ENCODE peak calls at places on chromosomes 3 and 15, in four cellular contexts. F, H, Q and E are unnamed samples. For H3K36me3 and H3K9me3, the result is how much of the 10 kb centered on the place peaks cover.

GRCh38 chr15:75672646-75673425 is 25.1 kb downstream of the SNX33 start:
- DNase-seq in H (no peak), Q (no peak), F (no peak), E (no peak)

GRCh38 chr15:96087180-96087886 is 243.2 kb upstream of the NR2F2 start:
- DNase-seq in H (no peak), F (no peak), Q (no peak), E (no peak)

GRCh38 chr15:92226020-92226612 is 167.6 kb upstream of the ST8SIA2 start:
- DNase-seq in H (no peak), Q (no peak), F (no peak), E (no peak)

GRCh38 chr3:133384331-133385027 is 15.4 kb upstream of the BFSP2 start:
- DNase-seq in H (peak), F (no peak), Q (peak), E (no peak)

GRCh38 chr3:119676020-119676419 is 1.2 kb downstream of the COX17 start:
- DNase-seq in F (no peak), Q (no peak), H (no peak), E (no peak)

GRCh38 chr3:149234671-149235245 is 13.1 kb upstream of the CP start:
- DNase-seq in F (no peak), H (no peak), Q (peak), E (no peak)

GRCh38 chr3:53865732-53866499 is 16.0 kb downstream of the ACTR8 start:
- DNase-seq in Q (no peak), H (no peak), F (no peak), E (no peak)

GRCh38 chr3:24155291-24155690 is 210.2 kb downstream of the NR1D2 start:
- DNase-seq in H (no peak), F (no peak), Q (no peak), E (no peak)

GRCh38 chr3:87311309-87311708 is 34.9 kb upstream of the POU1F1 start:
- DNase-seq in H (no peak), F (no peak), Q (no peak), E (no peak)

GRCh38 chr3:134807189-134807588 is 12.1 kb downstream of the EPHB1 start:
- DNase-seq in F (no peak), H (no peak), Q (no peak), E (peak)

GRCh38 chr3:103499967-103500366 is 1065.2 kb downstream of the ZPLD1 start:
- DNase-seq in H (no peak), Q (no peak), F (no peak), E (no peak)

GRCh38 chr3:42507252-42507651 is 4.8 kb downstream of the VIPR1 start:
- DNase-seq in Q (no peak), F (no peak), H (no peak), E (no peak)

GRCh38 chr3:194134231-194134756 is 1.7 kb upstream of the HES1 start:
- DNase-seq in H (peak), Q (peak), F (no peak), E (no peak)

GRCh38 chr3:46917257-46917656 is 39.7 kb downstream of the PTH1R start:
- DNase-seq in Q (no peak), H (no peak), F (no peak), E (no peak)
- H3K36me3 ChIP-seq in Q (half or more), H (under half), F (under half), E (under half)

GRCh38 chr3:152056987-152057386 is 183.5 kb downstream of the SUCNR1 start:
- DNase-seq in H (no peak), F (no peak), Q (no peak), E (no peak)
- H3K9me3 ChIP-seq in H (under half), F (under half), Q (under half), E (under half)

GRCh38 chr3:126463521-126463920 is 12.2 kb downstream of the ZXDC start:
- DNase-seq in F (no peak), Q (no peak), H (no peak), E (no peak)
- H3K27ac ChIP-seq in F (no peak), Q (no peak), H (no peak), E (no peak)

GRCh38 chr3:182949688-182950087 is 30.6 kb downstream of the DCUN1D1 start:
- DNase-seq in F (no peak), Q (no peak), H (no peak), E (no peak)
- H3K36me3 ChIP-seq in F (under half), Q (under half), H (under half), E (under half)

GRCh38 chr3:139416275-139416674 is 26.8 kb upstream of the COPB2 start:
- DNase-seq in F (no peak), H (no peak), Q (no peak), E (no peak)

GRCh38 chr3:139418144-139418543 is 28.7 kb upstream of the COPB2 start:
- DNase-seq in F (no peak), Q (no peak), H (no peak), E (no peak)

GRCh38 chr3:139414608-139415224 is 25.3 kb upstream of the COPB2 start:
- DNase-seq in F (no peak), H (no peak), Q (no peak), E (no peak)
- H3K9me3 ChIP-seq in F (under half), H (under half), Q (under half), E (under half)

DNA sequence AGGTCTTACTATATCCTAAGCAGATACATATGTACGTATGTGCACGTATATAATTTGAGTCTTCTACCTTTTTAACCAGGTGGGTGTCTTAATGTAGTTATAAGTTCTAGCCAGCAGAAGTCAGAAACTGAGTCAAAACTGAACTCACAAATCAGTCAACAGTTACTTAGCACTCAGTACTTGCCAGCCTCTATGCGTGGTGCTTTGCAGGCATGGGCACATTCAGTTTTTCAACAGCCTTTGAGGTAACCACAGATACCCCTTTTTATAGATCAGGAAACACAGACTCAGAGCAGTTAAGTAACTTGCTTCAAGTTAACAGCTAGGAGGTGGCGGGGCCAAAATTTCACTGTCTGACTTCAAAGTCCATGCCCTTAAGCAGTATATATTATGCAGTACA is 139.5 kb downstream of the FHIT start:
- DNase-seq in H (no peak), F (no peak), Q (no peak), E (no peak)
- H3K27ac ChIP-seq in H (no peak), F (no peak), Q (no peak), E (no peak)

DNA sequence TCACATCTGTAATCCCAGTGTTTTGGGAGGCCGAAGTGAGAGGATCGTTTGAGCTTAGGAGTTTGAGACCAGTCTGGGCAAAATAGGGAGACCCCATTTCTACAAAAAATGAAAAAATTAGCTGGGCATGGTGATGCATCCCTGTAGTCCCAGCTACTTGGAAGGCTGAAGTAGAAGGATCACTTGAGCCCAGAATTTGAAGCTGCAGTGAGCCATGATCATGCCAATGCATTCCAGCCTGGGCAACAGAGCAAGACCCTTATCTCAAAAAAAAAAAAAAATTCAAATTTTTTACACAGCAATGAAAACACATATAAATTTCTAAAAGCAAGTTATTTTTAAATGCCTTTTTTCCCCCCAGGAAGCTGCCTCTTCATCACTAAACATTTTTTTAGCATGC is 45.5 kb upstream of the IGDCC4 start:
- DNase-seq in Q (no peak), F (no peak), H (no peak), E (no peak)
- H3K36me3 ChIP-seq in Q (half or more), F (under half), H (under half), E (under half)

GRCh38 chr15:25059698-25060471 is 105.1 kb downstream of the SNRPN start:
- DNase-seq in H (no peak), Q (no peak), F (no peak), E (peak)
- H3K9me3 ChIP-seq in H (under half), Q (half or more), F (half or more), E (half or more)